ENCODE peak calls at places on chromosomes 1 and 21, in nine cellular contexts. One of them, this sample, is unnamed.

GRCh38 chr21:27149034-27149433 is 182.1 kb upstream of the ADAMTS5 start:
- DNase-seq in K562: no peak
- DNase-seq in neural progenitor cell: no peak
- DNase-seq in NT2/D1: no peak
- DNase-seq in mesenchymal stem cell: no peak
- DNase-seq in mammary epithelial cell: no peak
- DNase-seq in PC-3: no peak
- DNase-seq in SK-N-SH: no peak
- DNase-seq in endodermal cell: no peak
- DNase-seq in this sample: no peak

GRCh38 chr1:7885513-7886298 is 32.8 kb upstream of the UTS2 start:
- DNase-seq in K562: peak
- DNase-seq in neural progenitor cell: no peak
- DNase-seq in NT2/D1: no peak
- DNase-seq in mesenchymal stem cell: no peak
- DNase-seq in mammary epithelial cell: peak
- DNase-seq in PC-3: peak
- DNase-seq in SK-N-SH: no peak
- DNase-seq in endodermal cell: peak
- DNase-seq in this sample: peak

GRCh38 chr21:29578306-29578705 is 279.6 kb downstream of the BACH1 start:
- DNase-seq in K562: no peak
- DNase-seq in neural progenitor cell: no peak
- DNase-seq in NT2/D1: no peak
- DNase-seq in mesenchymal stem cell: no peak
- DNase-seq in mammary epithelial cell: no peak
- DNase-seq in PC-3: no peak
- DNase-seq in SK-N-SH: peak
- DNase-seq in endodermal cell: no peak
- DNase-seq in this sample: no peak

GRCh38 chr1:41978986-41979385 is 60.3 kb upstream of the HIVEP3 start:
- DNase-seq in K562: no peak
- DNase-seq in neural progenitor cell: no peak
- DNase-seq in NT2/D1: no peak
- DNase-seq in mesenchymal stem cell: no peak
- DNase-seq in mammary epithelial cell: no peak
- DNase-seq in PC-3: no peak
- DNase-seq in SK-N-SH: no peak
- DNase-seq in endodermal cell: no peak
- DNase-seq in this sample: no peak

GRCh38 chr1:20137055-20137454 is 2.1 kb upstream of the PLA2G2F start:
- DNase-seq in K562: no peak
- DNase-seq in neural progenitor cell: no peak
- DNase-seq in NT2/D1: no peak
- DNase-seq in mesenchymal stem cell: no peak
- DNase-seq in mammary epithelial cell: peak
- DNase-seq in PC-3: peak
- DNase-seq in SK-N-SH: no peak
- DNase-seq in endodermal cell: peak
- DNase-seq in this sample: peak

GRCh38 chr1:239814306-239814881 is 277.3 kb upstream of the FMN2 start:
- DNase-seq in K562: no peak
- DNase-seq in neural progenitor cell: no peak
- DNase-seq in NT2/D1: peak
- DNase-seq in mesenchymal stem cell: peak
- DNase-seq in mammary epithelial cell: peak
- DNase-seq in PC-3: peak
- DNase-seq in SK-N-SH: peak
- DNase-seq in endodermal cell: peak
- DNase-seq in this sample: no peak

GRCh38 chr1:152505083-152505482 is 5.5 kb upstream of the LCE5A start:
- DNase-seq in K562: no peak
- DNase-seq in neural progenitor cell: no peak
- DNase-seq in NT2/D1: no peak
- DNase-seq in mesenchymal stem cell: no peak
- DNase-seq in mammary epithelial cell: no peak
- DNase-seq in PC-3: no peak
- DNase-seq in SK-N-SH: no peak
- DNase-seq in endodermal cell: no peak
- DNase-seq in this sample: no peak

GRCh38 chr1:21290546-21290944 is 282 bp upstream of the ECE1 start:
- DNase-seq in K562: no peak
- DNase-seq in neural progenitor cell: no peak
- DNase-seq in NT2/D1: no peak
- DNase-seq in mesenchymal stem cell: no peak
- DNase-seq in mammary epithelial cell: no peak
- DNase-seq in PC-3: no peak
- DNase-seq in SK-N-SH: no peak
- DNase-seq in endodermal cell: no peak
- DNase-seq in this sample: no peak

GRCh38 chr1:41683681-41684500 is 199.4 kb upstream of the EDN2 start:
- DNase-seq in K562: no peak
- DNase-seq in neural progenitor cell: no peak
- DNase-seq in NT2/D1: no peak
- DNase-seq in mesenchymal stem cell: peak
- DNase-seq in mammary epithelial cell: no peak
- DNase-seq in PC-3: peak
- DNase-seq in SK-N-SH: no peak
- DNase-seq in endodermal cell: no peak
- DNase-seq in this sample: peak

GRCh38 chr1:115949156-115949555 is 27.2 kb upstream of the SLC22A15 start:
- DNase-seq in K562: no peak
- DNase-seq in neural progenitor cell: no peak
- DNase-seq in NT2/D1: no peak
- DNase-seq in mesenchymal stem cell: no peak
- DNase-seq in mammary epithelial cell: peak
- DNase-seq in PC-3: peak
- DNase-seq in SK-N-SH: no peak
- DNase-seq in endodermal cell: no peak
- DNase-seq in this sample: no peak

DNA sequence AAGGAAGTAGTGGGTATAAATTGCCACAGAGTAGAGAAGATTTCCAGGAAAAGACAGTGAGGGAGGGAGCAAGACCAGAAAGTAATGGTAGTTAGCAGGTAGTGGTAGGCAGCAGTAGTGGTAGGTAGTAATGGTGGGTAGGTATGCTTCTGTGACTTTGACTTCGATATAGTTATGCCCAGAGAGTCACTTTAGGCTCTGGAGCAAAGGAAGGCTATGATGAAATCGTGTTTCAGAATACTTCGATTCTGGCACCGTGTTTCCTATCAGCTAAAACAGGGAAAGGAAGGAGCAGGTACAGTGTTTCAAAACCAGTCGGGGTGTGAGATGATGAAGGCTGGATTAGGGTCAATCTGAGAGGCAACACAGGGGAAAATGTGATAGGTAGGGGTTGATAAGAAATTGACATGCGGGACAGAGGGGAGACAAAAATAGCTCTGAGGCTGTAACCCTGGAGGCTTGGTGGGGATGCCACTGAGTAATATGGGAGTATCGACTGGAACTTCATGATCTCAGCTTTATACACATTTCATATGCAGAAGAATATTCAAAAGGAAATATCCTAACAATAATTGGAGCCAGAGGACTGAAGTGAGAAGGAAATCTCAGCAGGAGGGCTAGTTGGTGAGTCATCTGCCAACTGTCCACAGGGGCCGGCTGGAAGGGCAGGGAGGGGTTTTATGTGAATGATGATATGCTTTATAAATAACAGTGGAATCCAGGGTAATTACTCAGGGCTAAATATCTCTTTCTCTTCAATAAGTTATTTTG is 25.2 kb upstream of the TRIM45 start:
- DNase-seq in K562: no peak
- DNase-seq in neural progenitor cell: no peak
- DNase-seq in NT2/D1: no peak
- DNase-seq in mesenchymal stem cell: peak
- DNase-seq in mammary epithelial cell: peak
- DNase-seq in PC-3: peak
- DNase-seq in SK-N-SH: no peak
- DNase-seq in endodermal cell: peak
- DNase-seq in this sample: no peak
- H3K9ac ChIP-seq in K562: no peak
- H3K9ac ChIP-seq in neural progenitor cell: no peak
- H3K9ac ChIP-seq in NT2/D1: no peak
- H3K9ac ChIP-seq in mesenchymal stem cell: peak
- H3K9ac ChIP-seq in mammary epithelial cell: no peak
- H3K9ac ChIP-seq in PC-3: peak
- H3K9ac ChIP-seq in SK-N-SH: peak
- H3K9ac ChIP-seq in endodermal cell: no peak
- H3K9ac ChIP-seq in this sample: no peak

GRCh38 chr1:203286161-203286984 is 18.9 kb upstream of the BTG2 start:
- DNase-seq in K562: no peak
- DNase-seq in neural progenitor cell: peak
- DNase-seq in NT2/D1: no peak
- DNase-seq in mesenchymal stem cell: peak
- DNase-seq in mammary epithelial cell: peak
- DNase-seq in PC-3: no peak
- DNase-seq in SK-N-SH: no peak
- DNase-seq in endodermal cell: peak
- DNase-seq in this sample: no peak
- H3K4me3 ChIP-seq in K562: no peak
- H3K4me3 ChIP-seq in neural progenitor cell: no peak
- H3K4me3 ChIP-seq in NT2/D1: no peak
- H3K4me3 ChIP-seq in mesenchymal stem cell: no peak
- H3K4me3 ChIP-seq in mammary epithelial cell: no peak
- H3K4me3 ChIP-seq in PC-3: no peak
- H3K4me3 ChIP-seq in SK-N-SH: no peak
- H3K4me3 ChIP-seq in endodermal cell: no peak
- H3K4me3 ChIP-seq in this sample: no peak

DNA sequence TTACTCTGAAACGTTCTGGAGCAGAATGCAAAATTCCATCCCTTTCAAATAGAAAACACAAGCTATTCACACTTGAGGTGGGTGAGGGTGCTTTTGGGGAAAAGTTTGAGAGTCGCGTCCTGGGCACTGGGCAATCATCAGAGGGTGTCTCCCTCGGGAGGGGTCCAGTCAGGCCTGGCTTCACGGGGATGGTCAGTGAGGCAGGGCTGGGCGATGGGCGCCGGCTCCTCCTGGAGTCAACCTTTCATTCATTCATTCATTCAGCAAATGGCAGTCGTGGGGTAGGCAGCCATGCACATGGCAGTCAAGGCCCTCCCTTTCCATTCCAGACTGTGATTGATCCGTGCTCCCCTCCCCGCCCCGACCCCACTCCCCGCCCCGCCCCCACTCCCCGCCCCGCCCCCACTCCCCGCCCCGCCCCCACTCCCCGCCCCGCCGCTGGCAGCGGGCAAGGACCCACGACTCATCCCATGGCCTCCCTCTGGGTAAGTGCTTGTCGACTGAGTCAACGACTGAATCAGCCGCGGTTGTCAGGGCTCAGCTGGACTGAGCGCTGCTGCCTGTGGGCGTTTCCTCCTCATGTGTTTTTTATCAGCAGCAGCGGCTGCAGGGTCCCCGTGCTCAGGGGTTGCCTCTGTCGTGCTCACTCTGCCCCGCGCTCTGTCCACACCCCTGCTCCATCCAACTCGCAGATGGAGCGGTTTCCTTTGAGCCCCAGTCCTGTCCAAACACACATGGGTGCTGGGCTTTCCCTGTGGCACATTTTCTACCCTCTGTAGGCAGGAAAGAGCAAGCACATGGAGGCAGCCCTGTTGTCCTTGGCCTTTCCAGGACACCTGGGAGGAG is 12.5 kb upstream of the SPSB1 start:
- DNase-seq in K562: peak
- DNase-seq in neural progenitor cell: no peak
- DNase-seq in NT2/D1: no peak
- DNase-seq in mesenchymal stem cell: peak
- DNase-seq in mammary epithelial cell: peak
- DNase-seq in PC-3: peak
- DNase-seq in SK-N-SH: peak
- DNase-seq in endodermal cell: peak
- DNase-seq in this sample: peak
- H3K9ac ChIP-seq in K562: peak
- H3K9ac ChIP-seq in neural progenitor cell: no peak
- H3K9ac ChIP-seq in NT2/D1: peak
- H3K9ac ChIP-seq in mesenchymal stem cell: peak
- H3K9ac ChIP-seq in mammary epithelial cell: peak
- H3K9ac ChIP-seq in PC-3: peak
- H3K9ac ChIP-seq in SK-N-SH: no peak
- H3K9ac ChIP-seq in endodermal cell: no peak
- H3K9ac ChIP-seq in this sample: no peak

GRCh38 chr1:2229032-2229920 is 1.2 kb downstream of the SKI start:
- DNase-seq in K562: no peak
- DNase-seq in neural progenitor cell: peak
- DNase-seq in NT2/D1: no peak
- DNase-seq in mesenchymal stem cell: peak
- DNase-seq in mammary epithelial cell: peak
- DNase-seq in PC-3: peak
- DNase-seq in SK-N-SH: peak
- DNase-seq in endodermal cell: peak
- DNase-seq in this sample: peak

GRCh38 chr1:2231667-2232254 is 3.6 kb downstream of the SKI start:
- DNase-seq in K562: peak
- DNase-seq in neural progenitor cell: peak
- DNase-seq in NT2/D1: no peak
- DNase-seq in mesenchymal stem cell: peak
- DNase-seq in mammary epithelial cell: peak
- DNase-seq in PC-3: peak
- DNase-seq in SK-N-SH: peak
- DNase-seq in endodermal cell: peak
- DNase-seq in this sample: peak

GRCh38 chr1:2228684-2229031 is 539 bp downstream of the SKI start:
- DNase-seq in K562: no peak
- DNase-seq in neural progenitor cell: no peak
- DNase-seq in NT2/D1: no peak
- DNase-seq in mesenchymal stem cell: no peak
- DNase-seq in mammary epithelial cell: no peak
- DNase-seq in PC-3: peak
- DNase-seq in SK-N-SH: no peak
- DNase-seq in endodermal cell: peak
- DNase-seq in this sample: no peak

GRCh38 chr1:2230781-2231666 is 2.9 kb downstream of the SKI start:
- DNase-seq in K562: peak
- DNase-seq in neural progenitor cell: no peak
- DNase-seq in NT2/D1: no peak
- DNase-seq in mesenchymal stem cell: peak
- DNase-seq in mammary epithelial cell: peak
- DNase-seq in PC-3: peak
- DNase-seq in SK-N-SH: peak
- DNase-seq in endodermal cell: peak
- DNase-seq in this sample: peak

DNA sequence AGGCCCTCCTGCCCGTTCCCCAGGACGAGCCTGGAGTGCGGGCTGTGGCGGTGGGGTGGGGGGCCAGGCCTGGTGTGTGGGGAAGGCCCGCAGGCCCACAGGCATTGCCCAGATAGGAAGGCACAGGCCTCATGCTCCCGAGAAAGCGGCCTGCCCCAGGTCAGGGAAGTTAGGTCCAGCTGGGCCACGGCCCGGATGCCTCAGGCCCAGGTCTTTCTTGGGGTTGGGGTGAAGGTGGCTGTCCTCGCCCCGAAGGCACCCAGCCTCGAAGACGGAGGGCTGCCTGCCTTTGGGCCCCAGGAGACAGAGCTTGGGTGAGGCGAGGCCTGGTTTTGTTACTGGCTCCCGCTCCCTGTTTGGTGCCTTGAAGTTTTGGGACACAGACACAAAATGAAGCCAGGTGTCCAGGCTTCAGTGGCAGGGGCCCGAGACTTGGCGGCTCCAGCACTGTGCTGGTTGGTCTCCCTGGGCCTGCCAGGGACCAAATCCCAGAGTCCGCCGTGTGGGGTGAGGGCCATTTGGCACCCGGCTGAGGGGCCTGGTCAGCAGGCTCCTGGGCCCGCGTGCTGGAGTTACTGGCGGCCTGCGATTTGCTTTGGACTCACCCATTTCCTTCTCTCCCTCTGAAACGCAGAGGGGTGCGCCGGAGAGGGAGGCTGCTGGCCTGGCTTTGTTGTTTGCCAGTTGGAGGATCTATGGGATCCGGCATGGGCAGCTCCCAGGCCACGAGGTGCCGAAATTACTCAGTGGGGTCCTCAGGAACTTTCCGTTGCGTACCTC is 2.0 kb downstream of the SKI start:
- DNase-seq in K562: peak
- DNase-seq in neural progenitor cell: no peak
- DNase-seq in NT2/D1: no peak
- DNase-seq in mesenchymal stem cell: peak
- DNase-seq in mammary epithelial cell: peak
- DNase-seq in PC-3: peak
- DNase-seq in SK-N-SH: peak
- DNase-seq in endodermal cell: peak
- DNase-seq in this sample: peak
- H3K4me3 ChIP-seq in K562: peak
- H3K4me3 ChIP-seq in neural progenitor cell: peak
- H3K4me3 ChIP-seq in NT2/D1: peak
- H3K4me3 ChIP-seq in mesenchymal stem cell: peak
- H3K4me3 ChIP-seq in mammary epithelial cell: peak
- H3K4me3 ChIP-seq in PC-3: peak
- H3K4me3 ChIP-seq in SK-N-SH: peak
- H3K4me3 ChIP-seq in endodermal cell: peak
- H3K4me3 ChIP-seq in this sample: peak